ENCODE peak calls at places on chromosomes 13 and 19, in four cellular contexts. I is A549, B is PC-9, R is MCF 10A. T is an unnamed sample.
A peak's percentile ranks its signal among the peaks of the same experiment; 100 is the strongest.

GRCh38 chr13:99572131-99572530 is 70.9 kb downstream of the TM9SF2 start:
- DNase-seq in I (no peak), R (no peak), B (no peak), T (no peak)

GRCh38 chr13:34207872-34208271 is 389.9 kb downstream of the RFC3 start:
- DNase-seq in R (no peak), I (peak; percentile 17), B (no peak), T (no peak)

GRCh38 chr19:51796195-51796679 is 1.3 kb downstream of the FPR3 start:
- DNase-seq in R (no peak), I (no peak), B (no peak), T (no peak)

GRCh38 chr13:101706651-101707050 is 254.2 kb downstream of the ITGBL1 start:
- DNase-seq in B (no peak), I (peak; percentile 13), R (peak; percentile 99), T (no peak)

GRCh38 chr19:14676762-14677161 is 2.1 kb upstream of the ADGRE3 start:
- DNase-seq in B (no peak), I (no peak), R (no peak), T (no peak)

GRCh38 chr13:101390461-101390860 is 25.8 kb downstream of the NALCN start:
- DNase-seq in B (no peak), I (no peak), R (no peak), T (no peak)

GRCh38 chr13:48976677-48977625 is 1.2 kb downstream of the FNDC3A start:
- DNase-seq in I (peak; percentile 3), B (peak; percentile 73), R (peak; percentile 27), T (peak; percentile 65)

GRCh38 chr13:33676700-33677048 is 141.3 kb upstream of the RFC3 start:
- DNase-seq in B (no peak), R (peak; percentile 77), I (peak; percentile 46), T (peak; percentile 43)

GRCh38 chr13:60431108-60431700 is 34.2 kb downstream of the TDRD3 start:
- DNase-seq in R (peak; percentile 55), B (peak; percentile 63), I (peak; percentile 60), T (no peak)

GRCh38 chr13:88142653-88143052 is 471.5 kb downstream of the SLITRK5 start:
- DNase-seq in I (no peak), B (no peak), R (no peak), T (no peak)

GRCh38 chr19:13154241-13154778 is 4.1 kb downstream of the IER2 start:
- DNase-seq in I (peak; percentile 65), R (peak; percentile 88), B (peak; percentile 68), T (no peak)

GRCh38 chr13:25654332-25654731 is 282.6 kb downstream of the ATP8A2 start:
- DNase-seq in R (peak; percentile 89), I (no peak), B (no peak), T (no peak)

GRCh38 chr19:34067861-34068271 is 104.4 kb upstream of the LSM14A start:
- DNase-seq in R (peak; percentile 5), I (peak; percentile 78), B (no peak), T (no peak)

GRCh38 chr13:23518231-23518630 is 52.0 kb upstream of the TNFRSF19 start:
- DNase-seq in R (no peak), B (no peak), I (no peak), T (no peak)

GRCh38 chr13:41006296-41006695 is 12.8 kb downstream of the ELF1 start:
- DNase-seq in B (no peak), R (no peak), I (no peak), T (no peak)

GRCh38 chr19:50858896-50859295 is 4.2 kb downstream of the KLK3 start:
- DNase-seq in I (no peak), R (no peak), B (no peak), T (no peak)

GRCh38 chr13:30576528-30576927 is 41.2 kb upstream of the USPL1 start:
- DNase-seq in B (peak; percentile 47), R (peak; percentile 57), I (no peak), T (no peak)

GRCh38 chr13:99386911-99387788 is 80.0 kb upstream of the GPR183 start:
- DNase-seq in I (peak; percentile 30), B (peak; percentile 48), R (peak; percentile 54), T (no peak)

GRCh38 chr19:17125052-17125727 is 49.6 kb downstream of the MYO9B start:
- DNase-seq in I (no peak), R (no peak), B (no peak), T (no peak)

GRCh38 chr19:38395381-38396127 is 7.1 kb downstream of the SPRED3 start:
- DNase-seq in B (no peak), R (no peak), I (no peak), T (no peak)

GRCh38 chr19:47714339-47714738 is 1.1 kb downstream of the EHD2 start:
- DNase-seq in R (no peak), B (no peak), I (no peak), T (no peak)

GRCh38 chr13:44155422-44156293 is 218.0 kb upstream of the SERP2 start:
- DNase-seq in R (no peak), I (no peak), B (no peak), T (no peak)

GRCh38 chr19:6740589-6741348 is 1.3 kb downstream of the TRIP10 start:
- DNase-seq in B (peak; percentile 71), R (peak; percentile 40), I (peak; percentile 27), T (no peak)

GRCh38 chr13:29494520-29494919 is 101.0 kb downstream of the SLC7A1 start:
- DNase-seq in R (no peak), B (no peak), I (no peak), T (no peak)

GRCh38 chr19:4454952-4455738 is 2.4 kb downstream of the UBXN6 start:
- DNase-seq in B (no peak), I (no peak), R (peak; percentile 40), T (peak; percentile 52)

GRCh38 chr19:4456843-4457653 is 546 bp downstream of the UBXN6 start:
- DNase-seq in R (peak; percentile 43), B (no peak), I (no peak), T (no peak)

GRCh38 chr19:4454621-4454951 is 3.0 kb downstream of the UBXN6 start:
- DNase-seq in B (no peak), I (no peak), R (no peak), T (no peak)

GRCh38 chr19:4456566-4456842 is 1.1 kb downstream of the UBXN6 start:
- DNase-seq in B (no peak), I (no peak), R (peak; percentile 42), T (no peak)

GRCh38 chr19:4455742-4456565 is 1.6 kb downstream of the UBXN6 start:
- DNase-seq in B (no peak), R (peak; percentile 75), I (no peak), T (peak; percentile 52)
- TF ChIP-seq CTCF in B (no peak), R (no peak), I (no peak), T (no peak)

DNA sequence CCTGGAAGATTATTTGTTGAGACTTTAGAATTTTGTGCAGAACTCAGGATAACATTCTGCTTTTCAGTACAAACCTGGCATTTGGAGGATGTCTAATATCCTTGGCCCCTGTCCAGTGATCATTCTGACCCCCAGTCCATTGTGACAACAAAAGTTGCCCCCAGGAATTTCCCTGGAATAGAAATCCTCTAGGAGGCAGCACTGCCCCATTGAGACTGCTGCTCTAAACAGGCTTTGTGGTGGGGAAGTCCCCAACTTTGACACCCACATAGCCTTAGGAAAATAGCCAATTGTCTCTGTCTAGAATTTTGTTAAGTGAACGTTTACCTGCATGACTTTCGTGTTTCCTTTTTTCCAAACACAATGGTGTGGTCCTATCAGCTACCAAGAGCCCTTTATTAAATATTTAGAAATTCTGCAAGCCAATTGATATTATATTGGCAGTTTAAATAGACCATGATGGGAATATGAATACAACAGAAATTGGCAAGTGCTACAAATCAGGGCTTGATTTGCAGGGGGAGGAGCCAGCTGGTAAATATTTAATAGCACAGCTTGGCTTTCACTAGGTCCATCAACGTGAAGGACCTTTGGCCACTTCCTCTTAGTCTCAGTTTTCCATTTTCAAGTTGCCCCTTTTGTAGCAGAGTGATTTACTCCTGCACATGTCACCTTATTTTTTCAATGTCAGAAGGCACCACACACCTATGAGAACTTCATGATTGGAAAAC is 451.7 kb downstream of the EFNB2 start:
- DNase-seq in I (peak; percentile 19), R (peak; percentile 84), B (peak; percentile 44), T (no peak)
- TF ChIP-seq CTCF in I (peak; percentile 43), R (peak; percentile 73), B (peak; percentile 68), T (peak; percentile 36)

GRCh38 chr19:58406818-58407657 is 1.4 kb upstream of the ZNF584 start:
- DNase-seq in B (no peak), R (no peak), I (peak; percentile 60), T (no peak)
- TF ChIP-seq CTCF in B (peak; percentile 54), R (no peak), I (peak; percentile 35), T (no peak)

GRCh38 chr13:37429976-37430375 is 168.6 kb downstream of the POSTN start:
- DNase-seq in I (no peak), R (peak; percentile 59), B (no peak), T (no peak)

DNA sequence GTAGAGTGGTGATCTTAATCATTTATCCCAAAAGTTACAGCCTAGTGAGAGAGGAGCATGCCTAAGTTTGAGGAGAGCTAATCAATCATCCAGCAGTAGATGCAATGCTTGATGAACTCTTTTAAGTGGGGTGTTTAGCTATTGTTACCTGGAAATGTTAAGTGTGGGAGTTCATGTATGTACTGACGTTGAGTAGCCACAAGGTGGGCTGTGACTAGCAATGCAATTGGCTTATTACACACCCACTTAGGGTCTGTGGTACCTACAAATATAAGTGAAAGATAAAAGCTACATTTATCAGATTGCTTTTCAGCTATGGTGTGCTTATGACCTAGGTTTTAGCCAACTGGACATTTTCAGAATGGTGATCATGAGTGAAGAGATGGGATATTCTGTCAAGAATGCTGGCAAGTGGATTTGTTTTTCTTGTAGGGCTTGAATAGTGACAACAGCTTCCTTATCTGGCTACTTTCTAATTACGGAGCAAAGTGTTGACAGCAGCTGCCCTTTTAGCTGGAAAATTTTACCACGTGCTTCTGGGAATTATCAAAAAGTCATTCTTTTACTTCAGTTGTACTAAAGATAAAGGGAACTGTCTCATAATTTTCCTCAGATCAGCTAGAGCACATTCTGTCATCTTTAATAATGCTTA is 170.6 kb downstream of the POSTN start:
- DNase-seq in R (no peak), I (no peak), B (no peak), T (no peak)
- TF ChIP-seq CTCF in R (no peak), I (no peak), B (no peak), T (no peak)

DNA sequence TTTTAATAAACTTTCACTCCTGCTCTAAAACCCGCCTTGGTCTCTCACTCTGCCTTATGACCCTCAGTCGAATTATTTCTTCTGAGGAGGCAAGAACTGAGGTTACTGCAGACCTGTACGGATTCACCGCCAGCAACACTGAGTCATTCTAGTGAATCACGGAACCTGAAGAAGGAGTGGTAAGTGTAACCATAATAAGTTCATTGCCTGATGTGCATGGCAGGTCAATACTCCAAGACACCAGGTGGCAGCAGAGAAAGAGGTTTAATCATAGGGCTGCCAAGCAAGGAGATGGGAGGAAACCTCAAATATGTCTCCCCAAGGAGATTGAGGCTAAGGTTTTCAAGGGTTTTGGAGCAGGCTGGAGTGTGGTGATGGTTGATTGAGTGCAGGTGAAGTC is 204.3 kb upstream of the IPO5 start:
- DNase-seq in I (peak; percentile 50), B (peak; percentile 70), R (peak; percentile 93), T (no peak)
- TF ChIP-seq CTCF in I (no peak), B (peak; percentile 47), R (peak; percentile 44), T (peak; percentile 46)

GRCh38 chr19:7815325-7815724 is 14.7 kb upstream of the EVI5L start:
- DNase-seq in B (no peak), I (no peak), R (no peak), T (no peak)
- TF ChIP-seq CTCF in B (no peak), I (no peak), R (no peak), T (no peak)